ENCODE peak calls at places on chromosomes 12 and 14, in ten cellular contexts. M is naive thymus-derived CD8-positive, alpha-beta T cell; Y is foreskin fibroblast; T is ascending aorta; W is astrocyte of the cerebellum; U is activated CD8-positive, alpha-beta T cell treated with anti-CD3 and anti-CD28 coated beads, Interleukin-2, amount 10 ng/mL, durations not matched to agents 7 days and 5 days; C is astrocyte of the spinal cord; F is NCI-H1105; L is iris pigment epithelial cell; D is HTR-8/SVneo. J is an unnamed sample.
A peak's percentile ranks its signal among the peaks of the same experiment; 100 is the strongest.

GRCh38 chr12:27493260-27493935 is 30.6 kb upstream of the PPFIBP1 start:
- DNase-seq in C (no peak), L (peak; percentile 24), M (no peak), F (no peak), Y (peak; percentile 41), T (no peak), U (no peak), W (no peak), D (no peak), J (no peak)

GRCh38 chr14:75521415-75522199 is 662 bp upstream of the BATF start:
- DNase-seq in D (no peak), L (no peak), M (no peak), U (no peak), Y (no peak), W (no peak), F (no peak), T (no peak), C (no peak), J (no peak)

GRCh38 chr12:56836800-56837663 is 73.9 kb downstream of the HSD17B6 start:
- DNase-seq in D (no peak), W (no peak), T (no peak), L (peak; percentile 85), M (no peak), C (peak; percentile 55), U (peak; percentile 62), F (no peak), Y (peak; percentile 43), J (no peak)

GRCh38 chr12:65509953-65510352 is 231.5 kb downstream of the MSRB3 start:
- DNase-seq in U (no peak), L (no peak), Y (no peak), C (no peak), T (no peak), M (no peak), W (no peak), D (no peak), F (no peak), J (peak; percentile 51)

GRCh38 chr12:121830588-121831265 is 26.9 kb downstream of the SETD1B start:
- DNase-seq in W (no peak), L (no peak), U (no peak), Y (no peak), D (no peak), M (no peak), F (no peak), T (no peak), C (no peak), J (no peak)

GRCh38 chr12:15274561-15274967 is 47.7 kb upstream of the PTPRO start:
- DNase-seq in Y (peak; percentile 56), M (no peak), F (no peak), W (no peak), D (no peak), L (peak; percentile 87), T (peak; percentile 79), U (no peak), C (peak; percentile 12), J (no peak)

GRCh38 chr12:47938093-47938492 is 25.3 kb upstream of the TMEM106C start:
- DNase-seq in Y (peak; percentile 50), D (peak; percentile 67), M (no peak), C (peak; percentile 24), T (no peak), U (no peak), L (peak; percentile 11), W (no peak), F (no peak), J (no peak)

GRCh38 chr12:52389313-52390207 is 4.1 kb upstream of the KRT84 start:
- DNase-seq in U (no peak), Y (peak; percentile 18), L (no peak), T (no peak), F (no peak), D (no peak), M (no peak), C (no peak), W (no peak), J (peak; percentile 50)

GRCh38 chr14:99380402-99380801 is 100.3 kb downstream of the SETD3 start:
- DNase-seq in D (no peak), C (no peak), F (no peak), W (no peak), L (no peak), Y (no peak), U (no peak), T (no peak), M (no peak), J (no peak)

GRCh38 chr14:80152166-80152565 is 59.1 kb downstream of the DIO2 start:
- DNase-seq in Y (no peak), T (no peak), D (no peak), C (no peak), W (no peak), L (no peak), U (no peak), M (no peak), F (no peak), J (no peak)

GRCh38 chr14:67108230-67108629 is 81.0 kb upstream of the GARIN2 start:
- DNase-seq in D (no peak), Y (no peak), M (no peak), T (no peak), L (no peak), W (no peak), F (no peak), U (no peak), C (no peak), J (no peak)

GRCh38 chr12:79326225-79326624 is 364.5 kb downstream of the PAWR start:
- DNase-seq in F (peak; percentile 48), W (no peak), Y (peak; percentile 4), T (no peak), D (no peak), L (no peak), U (no peak), C (no peak), M (no peak), J (peak; percentile 13)

GRCh38 chr14:101734241-101734847 is 27.2 kb upstream of the PPP2R5C start:
- DNase-seq in M (no peak), Y (no peak), F (no peak), D (no peak), U (no peak), W (no peak), L (no peak), C (no peak), T (no peak), J (no peak)

GRCh38 chr12:91215940-91216454 is 33.4 kb upstream of the DCN start:
- DNase-seq in U (no peak), W (no peak), F (no peak), T (no peak), D (no peak), L (peak; percentile 47), C (peak; percentile 70), M (no peak), Y (peak; percentile 66), J (peak; percentile 65)

GRCh38 chr12:92248977-92249376 is 103.3 kb upstream of the BTG1 start:
- DNase-seq in M (no peak), Y (no peak), D (no peak), C (no peak), T (no peak), F (no peak), W (no peak), L (no peak), U (no peak), J (no peak)

J was measured in left kidney.